ENCODE peak calls at places on chromosomes 1 and 21, in nine cellular contexts. S is GM10248, O is RWPE1, B is cardiac fibroblast, I is colonic mucosa, T is hepatocyte, A is fibroblast of lung, X is GM20000, L is progenitor cell of endocrine pancreas. M is an unnamed sample.

GRCh38 chr1:70143052-70143659 is 62.2 kb downstream of the LRRC40 start:
- DNase-seq in S (no peak), O (no peak), B (peak), I (no peak), T (no peak), A (peak), X (no peak), L (no peak), M (no peak)

GRCh38 chr1:51732701-51733425 is 116.0 kb downstream of the OSBPL9 start:
- DNase-seq in S (no peak), O (no peak), B (no peak), I (no peak), T (no peak), A (no peak), X (no peak), L (no peak), M (no peak)

GRCh38 chr1:15034656-15035055 is 118.9 kb upstream of the TMEM51 start:
- DNase-seq in S (no peak), O (no peak), B (no peak), I (no peak), T (no peak), A (no peak), X (no peak), L (no peak), M (no peak)

GRCh38 chr1:214518387-214518786 is 33.0 kb downstream of the PTPN14 start:
- DNase-seq in S (no peak), O (no peak), B (no peak), I (no peak), T (no peak), A (no peak), X (no peak), L (no peak), M (no peak)

GRCh38 chr1:17826165-17826488 is 71.0 kb downstream of the ACTL8 start:
- DNase-seq in S (peak), O (peak), B (peak), I (peak), T (peak), A (peak), X (peak), L (peak), M (peak)

GRCh38 chr1:226078336-226078735 is 15.8 kb downstream of the H3-3A start:
- DNase-seq in S (no peak), O (no peak), B (no peak), I (no peak), T (no peak), A (no peak), X (no peak), L (no peak), M (no peak)

GRCh38 chr1:217892750-217893149 is 261.6 kb downstream of the SPATA17 start:
- DNase-seq in S (no peak), O (no peak), B (no peak), I (no peak), T (no peak), A (no peak), X (no peak), L (no peak), M (no peak)

GRCh38 chr1:19923953-19924346 is 533 bp upstream of the PLA2G2E start:
- DNase-seq in S (no peak), O (no peak), B (no peak), I (no peak), T (no peak), A (no peak), X (no peak), L (no peak), M (no peak)

GRCh38 chr1:12001996-12002493 is 17.3 kb upstream of the MIIP start:
- DNase-seq in S (no peak), O (peak), B (no peak), I (no peak), T (no peak), A (no peak), X (no peak), L (no peak), M (no peak)

GRCh38 chr1:228745497-228745896 is 10.2 kb downstream of the RHOU start:
- DNase-seq in S (no peak), O (no peak), B (no peak), I (no peak), T (no peak), A (no peak), X (no peak), L (no peak), M (no peak)

GRCh38 chr1:62536865-62537264 is 60.5 kb upstream of the ANGPTL3 start:
- DNase-seq in S (no peak), O (no peak), B (no peak), I (no peak), T (no peak), A (no peak), X (no peak), L (no peak), M (no peak)
- TF ChIP-seq CTCF in S (no peak), O (no peak), B (no peak), I (no peak), T (no peak), A (no peak), X (no peak), L (no peak), M (no peak)

GRCh38 chr1:239240736-239241135 is 145.6 kb upstream of the CHRM3 start:
- DNase-seq in S (no peak), O (no peak), B (no peak), I (no peak), T (no peak), A (no peak), X (no peak), L (no peak), M (no peak)

GRCh38 chr1:239242404-239242803 is 144.0 kb upstream of the CHRM3 start:
- DNase-seq in S (no peak), O (no peak), B (no peak), I (no peak), T (no peak), A (no peak), X (no peak), L (no peak), M (no peak)

GRCh38 chr1:239247299-239247698 is 139.1 kb upstream of the CHRM3 start:
- DNase-seq in S (no peak), O (peak), B (peak), I (no peak), T (no peak), A (peak), X (no peak), L (no peak), M (no peak)

GRCh38 chr1:239243003-239243402 is 143.4 kb upstream of the CHRM3 start:
- DNase-seq in S (no peak), O (no peak), B (no peak), I (no peak), T (no peak), A (no peak), X (no peak), L (no peak), M (no peak)

DNA sequence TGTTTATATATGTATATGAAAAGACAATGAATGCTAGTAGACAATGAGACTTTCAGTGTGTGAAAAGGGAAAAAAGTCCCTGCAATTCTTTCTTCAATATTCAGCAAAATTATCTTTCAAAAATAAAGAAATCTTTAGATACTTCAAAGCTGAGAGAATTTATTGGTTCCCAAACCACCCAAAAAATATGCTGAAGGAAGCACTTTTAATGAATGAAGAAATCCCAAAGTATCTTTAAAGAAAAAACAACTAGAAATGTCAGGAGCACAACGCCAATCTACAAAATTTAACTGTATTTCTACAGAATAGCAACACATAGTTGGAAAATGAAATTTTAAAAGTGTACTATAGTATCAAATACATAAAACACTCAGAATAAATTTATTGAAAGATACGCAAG is 142.3 kb upstream of the CHRM3 start:
- DNase-seq in S (no peak), O (no peak), B (no peak), I (no peak), T (no peak), A (no peak), X (no peak), L (no peak), M (no peak)
- TF ChIP-seq CTCF in S (no peak), O (no peak), B (no peak), I (no peak), T (no peak), A (no peak), X (no peak), L (no peak), M (no peak)

GRCh38 chr1:179079113-179079761 is 2.6 kb upstream of the TOR3A start:
- DNase-seq in S (peak), O (peak), B (peak), I (peak), T (peak), A (peak), X (peak), L (no peak), M (no peak)
- TF ChIP-seq CTCF in S (peak), O (peak), B (peak), I (peak), T (peak), A (peak), X (peak), L (peak), M (peak)

DNA sequence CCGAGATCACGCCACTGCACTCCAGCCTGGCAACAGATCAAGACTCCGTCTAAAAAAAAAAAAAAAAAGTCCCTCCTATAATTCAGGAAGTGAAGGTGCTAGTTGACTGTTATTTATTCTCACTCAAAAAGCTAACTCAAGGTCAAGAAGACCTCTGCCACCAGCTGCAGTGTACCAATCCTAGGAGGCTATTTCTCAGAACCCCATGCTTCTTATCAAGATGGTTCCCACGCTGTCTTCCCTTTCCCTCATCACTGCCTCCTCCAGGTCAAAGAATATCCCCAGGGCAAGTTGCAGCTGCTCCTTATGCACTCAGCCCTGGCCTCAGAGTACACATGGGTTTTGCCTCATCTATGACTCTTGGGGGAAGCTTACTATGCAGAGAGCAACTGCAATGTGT is 53.6 kb downstream of the RERE start:
- DNase-seq in S (peak), O (no peak), B (peak), I (no peak), T (no peak), A (peak), X (peak), L (no peak), M (no peak)
- TF ChIP-seq CTCF in S (peak), O (no peak), B (no peak), I (no peak), T (no peak), A (no peak), X (no peak), L (no peak), M (no peak)

DNA sequence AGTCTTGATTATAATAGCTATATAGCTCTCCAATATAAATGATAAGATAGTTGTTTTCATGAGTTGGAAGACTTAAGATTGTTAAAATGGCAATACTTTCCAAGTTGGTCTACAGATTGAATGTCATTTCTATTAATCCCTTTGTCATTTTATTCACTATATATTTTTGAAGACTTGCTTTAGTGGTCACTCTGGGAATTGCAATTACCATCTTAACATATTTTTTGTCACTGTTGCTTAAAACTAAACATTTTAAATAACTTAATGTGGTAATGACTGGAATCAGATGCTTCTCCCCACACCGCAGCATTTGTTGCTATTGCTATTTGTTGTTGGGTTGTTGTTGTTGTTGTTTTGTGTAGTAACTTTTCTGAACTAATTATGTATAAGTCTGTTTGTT is 1592.9 kb downstream of the MRPL39 start:
- DNase-seq in S (no peak), O (no peak), B (no peak), I (no peak), T (no peak), A (no peak), X (no peak), L (no peak), M (no peak)
- TF ChIP-seq CTCF in S (no peak), O (peak), B (peak), I (no peak), T (no peak), A (peak), X (no peak), L (peak), M (peak)

GRCh38 chr1:202888507-202889360 is at the start of gene RABIF:
- DNase-seq in S (peak), O (peak), B (peak), I (peak), T (peak), A (peak), X (peak), L (peak), M (peak)
- TF ChIP-seq CTCF in S (no peak), O (no peak), B (peak), I (no peak), T (peak), A (peak), X (no peak), L (peak), M (no peak)

GRCh38 chr1:59046730-59047157 is 250.2 kb upstream of the FGGY start:
- DNase-seq in S (peak), O (no peak), B (peak), I (no peak), T (no peak), A (peak), X (peak), L (no peak), M (no peak)
- TF ChIP-seq CTCF in S (peak), O (no peak), B (no peak), I (no peak), T (no peak), A (peak), X (no peak), L (no peak), M (no peak)

GRCh38 chr1:90721210-90722194 is 4.4 kb upstream of the BARHL2 start:
- DNase-seq in S (peak), O (peak), B (peak), I (peak), T (peak), A (peak), X (peak), L (no peak), M (peak)
- TF ChIP-seq CTCF in S (peak), O (peak), B (peak), I (peak), T (peak), A (peak), X (peak), L (peak), M (peak)

M was measured in glutamatergic neuron.